ENCODE peak calls at places on chromosomes 6 and 20, in five cellular contexts. One of them, this sample, is unnamed.
A peak's percentile ranks its signal among the peaks of the same experiment; 100 is the strongest.

GRCh38 chr6:135325624-135326424 is 144.7 kb downstream of the MYB start:
- DNase-seq in HCT116: no peak
- DNase-seq in HepG2: no peak
- DNase-seq in GM12878: no peak
- DNase-seq in H1: no peak
- DNase-seq in this sample: peak; percentile 36

GRCh38 chr6:8066108-8066507 is 1.9 kb upstream of the BLOC1S5 start:
- DNase-seq in HCT116: no peak
- DNase-seq in HepG2: no peak
- DNase-seq in GM12878: no peak
- DNase-seq in H1: no peak
- DNase-seq in this sample: no peak

GRCh38 chr20:44211177-44212039 is 837 bp upstream of the OSER1 start:
- DNase-seq in HCT116: no peak
- DNase-seq in HepG2: no peak
- DNase-seq in GM12878: no peak
- DNase-seq in H1: no peak
- DNase-seq in this sample: no peak

GRCh38 chr20:16397053-16397452 is 176.2 kb downstream of the KIF16B start:
- DNase-seq in HCT116: no peak
- DNase-seq in HepG2: no peak
- DNase-seq in GM12878: no peak
- DNase-seq in H1: no peak
- DNase-seq in this sample: no peak

GRCh38 chr20:32969356-32970114 is 34.7 kb downstream of the SUN5 start:
- DNase-seq in HCT116: no peak
- DNase-seq in HepG2: no peak
- DNase-seq in GM12878: no peak
- DNase-seq in H1: peak; percentile 39
- DNase-seq in this sample: no peak

GRCh38 chr6:140537211-140537610 is 1162.8 kb upstream of the CITED2 start:
- DNase-seq in HCT116: no peak
- DNase-seq in HepG2: no peak
- DNase-seq in GM12878: no peak
- DNase-seq in H1: no peak
- DNase-seq in this sample: no peak

GRCh38 chr6:100452998-100453397 is 11.7 kb downstream of the SIM1 start:
- DNase-seq in HCT116: no peak
- DNase-seq in HepG2: no peak
- DNase-seq in GM12878: no peak
- DNase-seq in H1: no peak
- DNase-seq in this sample: no peak

GRCh38 chr20:44714701-44715494 is at the start of gene CCN5:
- DNase-seq in HCT116: peak; percentile 32
- DNase-seq in HepG2: peak; percentile 68
- DNase-seq in GM12878: no peak
- DNase-seq in H1: no peak
- DNase-seq in this sample: peak; percentile 43

GRCh38 chr6:155292711-155293110 is 21.6 kb downstream of the TFB1M start:
- DNase-seq in HCT116: no peak
- DNase-seq in HepG2: no peak
- DNase-seq in GM12878: no peak
- DNase-seq in H1: no peak
- DNase-seq in this sample: no peak

GRCh38 chr20:39206899-39207564 is 244.9 kb downstream of the DHX35 start:
- DNase-seq in HCT116: no peak
- DNase-seq in HepG2: no peak
- DNase-seq in GM12878: no peak
- DNase-seq in H1: no peak
- DNase-seq in this sample: no peak

GRCh38 chr6:150939399-150939798 is 73.9 kb downstream of the MTHFD1L start:
- DNase-seq in HCT116: no peak
- DNase-seq in HepG2: no peak
- DNase-seq in GM12878: no peak
- DNase-seq in H1: no peak
- DNase-seq in this sample: no peak

GRCh38 chr20:36542019-36542488 is 735 bp downstream of the MYL9 start:
- DNase-seq in HCT116: peak; percentile 33
- DNase-seq in HepG2: peak; percentile 46
- DNase-seq in GM12878: no peak
- DNase-seq in H1: peak; percentile 84
- DNase-seq in this sample: peak; percentile 62
- TF ChIP-seq SRF in HCT116: no peak
- TF ChIP-seq SRF in HepG2: no peak
- TF ChIP-seq SRF in GM12878: no peak
- TF ChIP-seq SRF in H1: no peak
- TF ChIP-seq SRF in this sample: no peak

GRCh38 chr20:61120595-61121515 is 131.2 kb upstream of the CDH4 start:
- DNase-seq in HCT116: no peak
- DNase-seq in HepG2: peak; percentile 67
- DNase-seq in GM12878: no peak
- DNase-seq in H1: peak; percentile 64
- DNase-seq in this sample: no peak
- TF ChIP-seq SRF in HCT116: no peak
- TF ChIP-seq SRF in HepG2: no peak
- TF ChIP-seq SRF in GM12878: no peak
- TF ChIP-seq SRF in H1: no peak
- TF ChIP-seq SRF in this sample: no peak

DNA sequence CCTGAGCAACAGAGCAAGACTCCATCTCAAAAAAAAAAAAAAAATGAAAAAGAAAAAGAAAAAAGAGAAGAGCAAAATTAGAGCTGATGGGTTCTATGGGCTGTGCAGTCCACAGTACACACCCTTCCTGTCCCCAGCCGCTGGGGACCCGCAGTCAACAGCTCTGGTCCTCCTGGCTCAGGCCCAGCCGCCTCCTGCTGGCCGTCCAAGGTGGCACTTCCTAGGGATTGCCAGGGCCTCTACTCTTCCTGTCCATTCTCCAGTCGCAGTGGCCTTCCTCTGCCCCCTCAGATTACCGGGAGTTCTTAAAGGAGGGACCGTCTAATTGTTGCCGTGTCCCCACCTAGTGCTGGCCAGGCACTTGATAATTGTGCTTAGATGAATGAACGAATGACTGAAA is 41.7 kb downstream of the TMEM242 start:
- DNase-seq in HCT116: no peak
- DNase-seq in HepG2: no peak
- DNase-seq in GM12878: no peak
- DNase-seq in H1: no peak
- DNase-seq in this sample: peak; percentile 54
- TF ChIP-seq SRF in HCT116: no peak
- TF ChIP-seq SRF in HepG2: no peak
- TF ChIP-seq SRF in GM12878: no peak
- TF ChIP-seq SRF in H1: no peak
- TF ChIP-seq SRF in this sample: no peak

GRCh38 chr6:81739230-81740195 is 13.0 kb downstream of the TENT5A start:
- DNase-seq in HCT116: no peak
- DNase-seq in HepG2: no peak
- DNase-seq in GM12878: no peak
- DNase-seq in H1: no peak
- DNase-seq in this sample: no peak
- TF ChIP-seq SRF in HCT116: no peak
- TF ChIP-seq SRF in HepG2: no peak
- TF ChIP-seq SRF in GM12878: no peak
- TF ChIP-seq SRF in H1: no peak
- TF ChIP-seq SRF in this sample: no peak

GRCh38 chr6:125120054-125120590 is 33.5 kb upstream of the TPD52L1 start:
- DNase-seq in HCT116: no peak
- DNase-seq in HepG2: no peak
- DNase-seq in GM12878: no peak
- DNase-seq in H1: no peak
- DNase-seq in this sample: no peak

GRCh38 chr6:125116710-125117109 is 36.9 kb upstream of the TPD52L1 start:
- DNase-seq in HCT116: no peak
- DNase-seq in HepG2: no peak
- DNase-seq in GM12878: no peak
- DNase-seq in H1: no peak
- DNase-seq in this sample: no peak

GRCh38 chr6:125116170-125116569 is 37.4 kb upstream of the TPD52L1 start:
- DNase-seq in HCT116: no peak
- DNase-seq in HepG2: no peak
- DNase-seq in GM12878: no peak
- DNase-seq in H1: no peak
- DNase-seq in this sample: no peak

GRCh38 chr6:125114248-125114858 is 39.2 kb upstream of the TPD52L1 start:
- DNase-seq in HCT116: peak; percentile 55
- DNase-seq in HepG2: peak; percentile 43
- DNase-seq in GM12878: no peak
- DNase-seq in H1: no peak
- DNase-seq in this sample: peak; percentile 78

DNA sequence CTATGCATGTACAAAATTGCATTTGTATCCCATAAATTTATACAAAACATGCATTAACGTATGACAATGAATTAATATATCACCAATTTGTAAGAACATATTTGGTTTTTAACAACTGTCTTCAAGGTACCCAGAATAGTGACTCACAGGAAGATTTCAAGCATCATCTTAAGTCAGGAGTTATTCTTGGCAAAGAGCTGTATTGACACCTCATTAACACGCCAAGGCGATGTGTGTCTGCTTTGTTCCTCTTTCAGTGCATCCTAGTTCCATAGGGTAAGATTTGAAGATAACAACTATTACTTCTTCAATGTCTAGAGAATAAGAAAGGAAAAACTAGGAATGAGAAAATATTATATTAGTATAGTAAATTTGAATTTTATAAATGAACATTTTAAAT is 35.8 kb upstream of the TPD52L1 start:
- DNase-seq in HCT116: no peak
- DNase-seq in HepG2: no peak
- DNase-seq in GM12878: no peak
- DNase-seq in H1: no peak
- DNase-seq in this sample: no peak
- TF ChIP-seq SRF in HCT116: no peak
- TF ChIP-seq SRF in HepG2: no peak
- TF ChIP-seq SRF in GM12878: no peak
- TF ChIP-seq SRF in H1: no peak
- TF ChIP-seq SRF in this sample: no peak

DNA sequence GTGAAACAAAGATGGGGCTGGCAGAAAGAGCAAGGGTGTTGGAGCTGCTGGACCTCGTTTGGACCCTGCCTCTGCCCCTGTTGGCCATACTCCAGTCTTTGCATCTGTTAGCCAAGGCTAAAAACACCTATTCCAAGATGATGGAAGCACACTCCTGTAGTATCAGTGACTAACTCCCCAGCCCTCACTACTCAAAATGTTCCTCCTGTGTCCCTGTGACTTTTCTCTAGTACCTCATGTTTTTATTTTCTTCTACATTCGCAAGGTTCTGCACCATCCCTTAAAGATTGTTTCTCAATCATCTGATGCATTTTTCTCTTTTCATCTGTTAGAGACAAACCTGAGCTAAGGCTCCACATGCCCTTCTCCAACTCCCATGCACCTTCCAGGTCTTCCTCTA is 8.9 kb downstream of the PERP start:
- DNase-seq in HCT116: no peak
- DNase-seq in HepG2: no peak
- DNase-seq in GM12878: no peak
- DNase-seq in H1: no peak
- DNase-seq in this sample: no peak
- TF ChIP-seq SRF in HCT116: no peak
- TF ChIP-seq SRF in HepG2: no peak
- TF ChIP-seq SRF in GM12878: no peak
- TF ChIP-seq SRF in H1: no peak
- TF ChIP-seq SRF in this sample: no peak

DNA sequence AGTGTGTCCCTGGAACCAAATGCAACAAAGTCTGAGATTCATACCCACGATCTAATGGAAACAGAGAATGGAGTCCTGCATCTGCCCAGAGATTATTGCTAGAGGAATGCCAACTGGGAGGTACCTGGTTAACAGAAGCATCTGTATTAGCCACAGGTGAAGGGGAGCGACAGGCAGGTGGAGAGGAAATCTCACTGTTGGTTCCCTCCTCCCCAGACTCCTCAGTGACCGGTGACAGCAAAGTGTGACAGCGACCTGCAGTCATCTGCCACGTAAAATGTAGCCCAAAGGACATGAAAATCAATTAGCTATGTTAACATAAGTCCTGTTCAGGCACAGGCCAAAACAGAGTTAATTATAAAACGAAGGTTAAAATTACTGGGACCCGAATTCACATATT is 336.6 kb downstream of the SYNE1 start:
- DNase-seq in HCT116: no peak
- DNase-seq in HepG2: no peak
- DNase-seq in GM12878: no peak
- DNase-seq in H1: no peak
- DNase-seq in this sample: no peak
- TF ChIP-seq SRF in HCT116: no peak
- TF ChIP-seq SRF in HepG2: no peak
- TF ChIP-seq SRF in GM12878: no peak
- TF ChIP-seq SRF in H1: no peak
- TF ChIP-seq SRF in this sample: no peak

GRCh38 chr6:30979690-30980089 is 3.8 kb upstream of the MUC21 start:
- DNase-seq in HCT116: no peak
- DNase-seq in HepG2: no peak
- DNase-seq in GM12878: no peak
- DNase-seq in H1: no peak
- DNase-seq in this sample: no peak

GRCh38 chr6:30970946-30971345 is 12.6 kb upstream of the MUC21 start:
- DNase-seq in HCT116: no peak
- DNase-seq in HepG2: no peak
- DNase-seq in GM12878: no peak
- DNase-seq in H1: no peak
- DNase-seq in this sample: no peak

GRCh38 chr6:30972816-30973215 is 10.7 kb upstream of the MUC21 start:
- DNase-seq in HCT116: no peak
- DNase-seq in HepG2: no peak
- DNase-seq in GM12878: no peak
- DNase-seq in H1: no peak
- DNase-seq in this sample: no peak

GRCh38 chr6:30979076-30979475 is 4.4 kb upstream of the MUC21 start:
- DNase-seq in HCT116: no peak
- DNase-seq in HepG2: no peak
- DNase-seq in GM12878: no peak
- DNase-seq in H1: no peak
- DNase-seq in this sample: no peak

GRCh38 chr6:30974488-30975252 is 8.8 kb upstream of the MUC21 start:
- DNase-seq in HCT116: no peak
- DNase-seq in HepG2: no peak
- DNase-seq in GM12878: no peak
- DNase-seq in H1: no peak
- DNase-seq in this sample: peak; percentile 43
- TF ChIP-seq SRF in HCT116: no peak
- TF ChIP-seq SRF in HepG2: no peak
- TF ChIP-seq SRF in GM12878: no peak
- TF ChIP-seq SRF in H1: no peak
- TF ChIP-seq SRF in this sample: no peak